ENCODE peak calls at places on chromosomes 12 and 14, in nine cellular contexts. One of them, this sample, is unnamed.

GRCh38 chr14:51180577-51180976 is 59.5 kb upstream of the TMX1 start:
- DNase-seq in activated T-helper 1 cell treated with Interleukin-2 at 50 U/mL for 16 hours: no peak
- DNase-seq in AG08396: no peak
- DNase-seq in occipital lobe: no peak
- DNase-seq in IMR-90: no peak
- DNase-seq in kidney tubule cell: peak
- DNase-seq in non-pigmented ciliary epithelial cell: no peak
- DNase-seq in head of caudate nucleus: no peak
- DNase-seq in Panc1: no peak
- DNase-seq in this sample: no peak

GRCh38 chr12:111773801-111774551 is 7.2 kb downstream of the ALDH2 start:
- DNase-seq in AG08396: peak
- DNase-seq in Panc1: no peak
- DNase-seq in head of caudate nucleus: peak
- DNase-seq in occipital lobe: no peak
- DNase-seq in non-pigmented ciliary epithelial cell: peak
- DNase-seq in activated T-helper 1 cell treated with Interleukin-2 at 50 U/mL for 16 hours: no peak
- DNase-seq in kidney tubule cell: peak
- DNase-seq in IMR-90: peak
- DNase-seq in this sample: no peak

GRCh38 chr12:103769240-103769945 is 71.6 kb downstream of the NT5DC3 start:
- DNase-seq in kidney tubule cell: no peak
- DNase-seq in AG08396: no peak
- DNase-seq in activated T-helper 1 cell treated with Interleukin-2 at 50 U/mL for 16 hours: no peak
- DNase-seq in Panc1: no peak
- DNase-seq in non-pigmented ciliary epithelial cell: no peak
- DNase-seq in IMR-90: no peak
- DNase-seq in occipital lobe: no peak
- DNase-seq in head of caudate nucleus: no peak
- DNase-seq in this sample: no peak

GRCh38 chr14:23008836-23009235 is 1.1 kb downstream of the C14orf93 start:
- DNase-seq in occipital lobe: no peak
- DNase-seq in non-pigmented ciliary epithelial cell: no peak
- DNase-seq in head of caudate nucleus: no peak
- DNase-seq in kidney tubule cell: no peak
- DNase-seq in IMR-90: no peak
- DNase-seq in activated T-helper 1 cell treated with Interleukin-2 at 50 U/mL for 16 hours: no peak
- DNase-seq in Panc1: no peak
- DNase-seq in AG08396: no peak
- DNase-seq in this sample: no peak

GRCh38 chr14:71956920-71957563 is 24.8 kb downstream of the RGS6 start:
- DNase-seq in occipital lobe: no peak
- DNase-seq in non-pigmented ciliary epithelial cell: no peak
- DNase-seq in kidney tubule cell: no peak
- DNase-seq in AG08396: no peak
- DNase-seq in head of caudate nucleus: no peak
- DNase-seq in Panc1: no peak
- DNase-seq in IMR-90: no peak
- DNase-seq in activated T-helper 1 cell treated with Interleukin-2 at 50 U/mL for 16 hours: no peak
- DNase-seq in this sample: peak

GRCh38 chr14:31572955-31573354 is 11.8 kb downstream of the NUBPL start:
- DNase-seq in head of caudate nucleus: no peak
- DNase-seq in Panc1: no peak
- DNase-seq in occipital lobe: no peak
- DNase-seq in kidney tubule cell: no peak
- DNase-seq in IMR-90: no peak
- DNase-seq in activated T-helper 1 cell treated with Interleukin-2 at 50 U/mL for 16 hours: no peak
- DNase-seq in non-pigmented ciliary epithelial cell: no peak
- DNase-seq in AG08396: no peak
- DNase-seq in this sample: no peak

GRCh38 chr12:2396448-2396871 is 343.7 kb downstream of the CACNA1C start:
- DNase-seq in non-pigmented ciliary epithelial cell: no peak
- DNase-seq in Panc1: no peak
- DNase-seq in kidney tubule cell: no peak
- DNase-seq in head of caudate nucleus: no peak
- DNase-seq in IMR-90: peak
- DNase-seq in occipital lobe: no peak
- DNase-seq in activated T-helper 1 cell treated with Interleukin-2 at 50 U/mL for 16 hours: no peak
- DNase-seq in AG08396: peak
- DNase-seq in this sample: no peak

GRCh38 chr14:29197557-29197956 is 431.0 kb downstream of the FOXG1 start:
- DNase-seq in occipital lobe: no peak
- DNase-seq in AG08396: no peak
- DNase-seq in kidney tubule cell: no peak
- DNase-seq in non-pigmented ciliary epithelial cell: no peak
- DNase-seq in activated T-helper 1 cell treated with Interleukin-2 at 50 U/mL for 16 hours: no peak
- DNase-seq in Panc1: no peak
- DNase-seq in IMR-90: no peak
- DNase-seq in head of caudate nucleus: no peak
- DNase-seq in this sample: no peak

GRCh38 chr12:9742665-9743064 is 9.8 kb upstream of the CLECL1 start:
- DNase-seq in AG08396: no peak
- DNase-seq in activated T-helper 1 cell treated with Interleukin-2 at 50 U/mL for 16 hours: peak
- DNase-seq in non-pigmented ciliary epithelial cell: no peak
- DNase-seq in Panc1: no peak
- DNase-seq in kidney tubule cell: no peak
- DNase-seq in occipital lobe: no peak
- DNase-seq in head of caudate nucleus: no peak
- DNase-seq in IMR-90: no peak
- DNase-seq in this sample: no peak

GRCh38 chr14:100850841-100851585 is 25.1 kb downstream of the MEG3 start:
- DNase-seq in non-pigmented ciliary epithelial cell: no peak
- DNase-seq in kidney tubule cell: peak
- DNase-seq in occipital lobe: no peak
- DNase-seq in activated T-helper 1 cell treated with Interleukin-2 at 50 U/mL for 16 hours: peak
- DNase-seq in AG08396: peak
- DNase-seq in Panc1: no peak
- DNase-seq in head of caudate nucleus: peak
- DNase-seq in IMR-90: no peak
- DNase-seq in this sample: peak

GRCh38 chr12:12999276-12999958 is 648 bp downstream of the HEBP1 start:
- DNase-seq in occipital lobe: no peak
- DNase-seq in head of caudate nucleus: peak
- DNase-seq in activated T-helper 1 cell treated with Interleukin-2 at 50 U/mL for 16 hours: no peak
- DNase-seq in IMR-90: no peak
- DNase-seq in non-pigmented ciliary epithelial cell: no peak
- DNase-seq in AG08396: peak
- DNase-seq in kidney tubule cell: peak
- DNase-seq in Panc1: no peak
- DNase-seq in this sample: no peak

GRCh38 chr14:55747186-55747585 is 167.2 kb downstream of the KTN1 start:
- DNase-seq in activated T-helper 1 cell treated with Interleukin-2 at 50 U/mL for 16 hours: no peak
- DNase-seq in Panc1: no peak
- DNase-seq in non-pigmented ciliary epithelial cell: no peak
- DNase-seq in kidney tubule cell: no peak
- DNase-seq in IMR-90: no peak
- DNase-seq in head of caudate nucleus: no peak
- DNase-seq in AG08396: no peak
- DNase-seq in occipital lobe: no peak
- DNase-seq in this sample: no peak

This sample was measured in NCI-H524.